ENCODE peak calls at places on chromosomes 13 and 19, in six cellular contexts. Q, P, M, D, N and Z are unnamed samples.

GRCh38 chr13:24180743-24181384 is 20.3 kb downstream of the SPATA13 start:
- DNase-seq in D (no peak), N (no peak), M (peak; percentile 1), P (no peak), Q (no peak), Z (no peak)

GRCh38 chr13:110387451-110388140 is 80.5 kb downstream of the COL4A2 start:
- DNase-seq in Q (no peak), N (no peak), D (peak; percentile 41), P (no peak), M (peak; percentile 58), Z (peak; percentile 43)

GRCh38 chr13:76667551-76667950 is 218.7 kb downstream of the KCTD12 start:
- DNase-seq in Q (no peak), N (no peak), D (no peak), P (no peak), M (no peak), Z (no peak)

GRCh38 chr13:100128373-100128772 is 39.5 kb downstream of the PCCA start:
- DNase-seq in M (no peak), N (no peak), D (no peak), Q (no peak), P (peak; percentile 24), Z (no peak)

GRCh38 chr13:113777311-113778260 is 18.6 kb downstream of the TMEM255B start:
- DNase-seq in D (no peak), M (peak; percentile 84), N (peak; percentile 33), P (no peak), Q (no peak), Z (no peak)

GRCh38 chr19:37007587-37008220 is 70.5 kb upstream of the ZNF420 start:
- DNase-seq in D (no peak), Q (no peak), M (no peak), N (peak; percentile 53), P (no peak), Z (no peak)

GRCh38 chr13:86581711-86582110 is 782.5 kb upstream of the SLITRK6 start:
- DNase-seq in N (no peak), Q (no peak), M (no peak), P (no peak), D (no peak), Z (no peak)

GRCh38 chr19:13026478-13026999 is 31.3 kb downstream of the NFIX start:
- DNase-seq in Q (no peak), M (no peak), N (no peak), D (no peak), P (peak; percentile 96), Z (no peak)

GRCh38 chr19:16380943-16381755 is 56.5 kb downstream of the KLF2 start:
- DNase-seq in M (no peak), D (no peak), P (no peak), N (no peak), Q (no peak), Z (no peak)

GRCh38 chr13:36420437-36420891 is 11.8 kb upstream of the CCNA1 start:
- DNase-seq in D (no peak), N (peak; percentile 60), P (peak; percentile 61), Q (peak; percentile 25), M (peak; percentile 87), Z (peak; percentile 24)

GRCh38 chr19:1266116-1266817 is 2.9 kb upstream of the CIRBP start:
- DNase-seq in Q (no peak), D (peak; percentile 81), M (peak; percentile 97), N (peak; percentile 87), P (peak; percentile 80), Z (peak; percentile 88)

GRCh38 chr19:42176990-42177685 is 40.3 kb downstream of the DEDD2 start:
- DNase-seq in M (peak; percentile 87), P (peak; percentile 9), N (peak; percentile 76), D (peak; percentile 71), Q (no peak), Z (peak; percentile 68)

GRCh38 chr19:42177686-42178019 is 39.8 kb downstream of the DEDD2 start:
- DNase-seq in M (no peak), Q (no peak), D (no peak), N (no peak), P (no peak), Z (no peak)

GRCh38 chr19:42175335-42175734 is 42.1 kb downstream of the DEDD2 start:
- DNase-seq in D (no peak), N (no peak), M (no peak), P (no peak), Q (no peak), Z (no peak)

GRCh38 chr19:42175952-42176648 is 41.4 kb downstream of the DEDD2 start:
- DNase-seq in P (no peak), Q (no peak), M (no peak), D (no peak), N (no peak), Z (no peak)

GRCh38 chr19:42176649-42176989 is 40.9 kb downstream of the DEDD2 start:
- DNase-seq in P (no peak), Q (no peak), N (peak; percentile 45), M (peak; percentile 67), D (no peak), Z (no peak)
- TF ChIP-seq POLR2AphosphoS5 in P (no peak), Q (no peak), N (no peak), M (no peak), D (no peak), Z (no peak)

GRCh38 chr13:57583529-57583928 is 48.0 kb upstream of the PCDH17 start:
- DNase-seq in Q (no peak), M (no peak), D (no peak), P (no peak), N (no peak), Z (no peak)

GRCh38 chr13:57588639-57589038 is 42.9 kb upstream of the PCDH17 start:
- DNase-seq in Q (no peak), P (no peak), D (no peak), N (no peak), M (no peak), Z (no peak)
- TF ChIP-seq TAF1 in Q (no peak), P (no peak), D (no peak), N (no peak), M (no peak), Z (no peak)

GRCh38 chr19:49091391-49092038 is 6.3 kb downstream of the SNRNP70 start:
- DNase-seq in M (no peak), D (no peak), P (no peak), N (no peak), Q (no peak), Z (no peak)

GRCh38 chr19:49094505-49095482 is 9.5 kb downstream of the SNRNP70 start:
- DNase-seq in N (no peak), P (no peak), Q (no peak), M (no peak), D (no peak), Z (no peak)

GRCh38 chr19:49097453-49098288 is 12.4 kb downstream of the SNRNP70 start:
- DNase-seq in M (peak; percentile 90), N (peak; percentile 80), P (peak; percentile 55), D (peak; percentile 72), Q (no peak), Z (peak; percentile 70)

DNA sequence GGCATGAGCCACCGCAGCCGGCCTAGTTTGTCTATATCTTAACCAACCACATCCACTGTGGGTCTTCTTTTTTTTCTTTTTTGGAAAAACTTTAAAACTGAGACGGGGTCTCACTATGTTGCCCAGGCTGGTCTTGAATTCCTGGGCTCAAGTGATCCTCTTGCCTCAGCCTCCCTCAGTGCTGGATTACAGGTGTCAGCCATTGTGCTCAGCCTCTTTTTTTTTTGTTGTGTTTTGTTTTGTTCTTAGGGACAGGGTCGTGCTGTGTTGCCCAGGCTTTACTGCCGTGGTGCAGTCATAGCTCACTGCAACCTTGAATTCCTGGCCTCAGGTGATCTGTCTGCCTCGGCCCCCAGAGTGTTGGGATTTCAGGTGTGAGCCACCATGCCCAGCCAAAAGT is 7.4 kb downstream of the SNRNP70 start:
- DNase-seq in N (no peak), M (no peak), P (no peak), Q (no peak), D (no peak), Z (no peak)
- TF ChIP-seq POLR2A in N (no peak), M (no peak), P (no peak), Q (no peak), D (no peak), Z (no peak)

GRCh38 chr19:8242212-8242821 is 33.1 kb downstream of the CERS4 start:
- DNase-seq in Q (no peak), N (no peak), M (no peak), P (no peak), D (no peak), Z (no peak)

GRCh38 chr19:8241646-8242045 is 32.5 kb downstream of the CERS4 start:
- DNase-seq in Q (no peak), M (no peak), N (no peak), D (no peak), P (no peak), Z (no peak)

GRCh38 chr19:8238251-8238650 is 29.1 kb downstream of the CERS4 start:
- DNase-seq in D (no peak), M (no peak), Q (no peak), P (no peak), N (no peak), Z (no peak)

GRCh38 chr19:8239528-8240273 is 30.5 kb downstream of the CERS4 start:
- DNase-seq in D (no peak), M (no peak), N (no peak), Q (no peak), P (no peak), Z (no peak)

DNA sequence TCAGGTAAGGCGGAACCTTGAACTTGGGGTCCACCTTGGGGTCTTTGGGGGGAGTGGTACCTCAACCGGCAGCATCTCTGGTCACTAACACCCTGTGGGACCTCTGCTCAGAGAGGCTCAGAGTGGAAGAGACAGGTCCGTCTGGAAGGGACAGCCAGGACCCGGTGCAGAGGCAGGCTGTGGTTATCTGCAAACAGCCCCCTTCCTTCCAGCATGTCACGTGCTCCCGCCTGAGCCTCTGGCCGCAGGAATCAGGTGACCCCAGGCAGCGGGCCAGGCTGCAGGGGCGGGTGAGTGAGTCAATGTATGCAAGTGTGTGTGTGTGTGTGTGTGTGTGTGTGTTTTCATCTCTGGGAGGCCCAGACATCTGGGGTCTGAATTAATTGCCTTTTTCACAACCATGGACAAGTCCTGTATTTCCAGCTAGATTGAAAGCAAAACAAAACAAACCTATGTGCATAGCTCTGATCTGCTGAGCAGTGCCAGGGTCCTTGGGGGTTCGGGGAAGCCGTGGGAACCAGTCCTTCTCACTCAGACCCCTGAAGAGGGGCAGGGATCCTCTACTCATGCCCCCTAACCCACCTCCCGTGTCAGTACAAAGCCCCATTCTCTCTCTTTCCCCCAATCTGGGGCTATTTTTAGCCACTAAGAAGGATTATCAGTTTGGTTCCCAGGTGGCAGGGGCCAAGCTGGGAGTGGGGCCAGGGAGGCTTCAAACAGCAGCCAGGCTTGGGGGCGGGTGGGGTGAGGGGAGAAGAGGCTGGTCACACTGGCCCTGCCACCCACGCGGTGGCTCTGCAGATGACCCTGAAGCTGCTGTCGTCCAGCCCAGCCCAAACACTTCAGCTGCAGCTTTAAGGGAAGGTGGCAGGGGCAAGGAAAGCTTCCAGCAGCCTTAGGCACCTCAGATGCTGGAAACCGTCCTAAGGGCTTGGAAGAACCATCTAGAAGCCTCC is 31.4 kb downstream of the CERS4 start:
- DNase-seq in N (peak; percentile 95), Q (peak; percentile 56), P (peak; percentile 90), D (peak; percentile 78), M (peak; percentile 62), Z (peak; percentile 79)
- TF ChIP-seq POLR2AphosphoS5 in N (no peak), Q (no peak), P (peak; percentile 35), D (no peak), M (peak; percentile 31), Z (no peak)

GRCh38 chr13:44837250-44837649 is 152.0 kb downstream of the NUFIP1 start:
- DNase-seq in D (no peak), M (no peak), P (no peak), N (no peak), Q (no peak), Z (no peak)
- TF ChIP-seq TAF1 in D (no peak), M (no peak), P (no peak), N (no peak), Q (no peak), Z (no peak)